ENCODE peak calls at places on chromosomes 2 and 18, in five cellular contexts. C is WERI-Rb-1; S is activated CD4-positive, CD25-positive, alpha-beta regulatory T cell treated with anti-CD3 and anti-CD28 coated beads, Interleukin-2, amount 50 U/mL, for 16 hours; P is NCI-H2107; U is stimulated activated CD8-positive, alpha-beta memory T cell treated with anti-CD3 and anti-CD28 coated beads, Interleukin-2, amount 100 ng/mL, for 1 hour. R is an unnamed sample.

GRCh38 chr2:187993516-187993915 is 298.2 kb upstream of the GULP1 start:
- DNase-seq in P (no peak), C (no peak), U (no peak), S (no peak), R (no peak)

GRCh38 chr2:100935372-100935752 is 66.7 kb upstream of the RPL31 start:
- DNase-seq in U (no peak), C (no peak), P (no peak), S (no peak), R (no peak)

GRCh38 chr2:218428846-218429558 is 10.1 kb downstream of the VIL1 start:
- DNase-seq in C (no peak), P (no peak), S (no peak), U (no peak), R (no peak)

GRCh38 chr2:23590227-23590869 is 205.4 kb downstream of the KLHL29 start:
- DNase-seq in S (no peak), U (no peak), P (no peak), C (no peak), R (no peak)

GRCh38 chr2:201777869-201778268 is 2.9 kb downstream of the ALS2 start:
- DNase-seq in P (no peak), S (no peak), U (no peak), C (no peak), R (no peak)

GRCh38 chr2:215745316-215745715 is 268.0 kb downstream of the MREG start:
- DNase-seq in C (no peak), S (no peak), P (no peak), U (no peak), R (no peak)

GRCh38 chr2:180716186-180717180 is 263.9 kb upstream of the UBE2E3 start:
- DNase-seq in P (no peak), U (no peak), C (no peak), S (no peak), R (no peak)

GRCh38 chr18:48675912-48676311 is 137.1 kb downstream of the CTIF start:
- DNase-seq in S (no peak), U (no peak), C (no peak), P (no peak), R (no peak)

GRCh38 chr2:60094450-60094929 is 459.0 kb downstream of the BCL11A start:
- DNase-seq in C (no peak), P (no peak), S (no peak), U (no peak), R (no peak)

GRCh38 chr2:227115761-227116160 is 48.2 kb downstream of the COL4A4 start:
- DNase-seq in S (no peak), U (no peak), C (no peak), P (no peak), R (no peak)

GRCh38 chr2:100810603-100811145 is 9.3 kb upstream of the NPAS2 start:
- DNase-seq in U (no peak), C (no peak), P (no peak), S (no peak), R (no peak)

GRCh38 chr2:46413111-46413510 is 66.3 kb upstream of the TMEM247 start:
- DNase-seq in U (no peak), P (no peak), C (no peak), S (no peak), R (no peak)

GRCh38 chr2:11701206-11701605 is 31.2 kb upstream of the NTSR2 start:
- DNase-seq in C (peak), S (no peak), U (no peak), P (no peak), R (no peak)

GRCh38 chr2:165535443-165535842 is 65.9 kb downstream of the CSRNP3 start:
- DNase-seq in U (no peak), S (no peak), P (no peak), C (no peak), R (no peak)

GRCh38 chr2:138439733-138440132 is 61.8 kb upstream of the SPOPL start:
- DNase-seq in U (no peak), P (no peak), C (no peak), S (no peak), R (no peak)

GRCh38 chr18:74679006-74679678 is 81.5 kb downstream of the ZNF407 start:
- DNase-seq in P (no peak), C (no peak), S (no peak), U (no peak), R (no peak)

GRCh38 chr2:3492951-3493609 is 26.3 kb downstream of the ADI1 start:
- DNase-seq in U (no peak), P (no peak), S (no peak), C (no peak), R (peak)

GRCh38 chr2:218406949-218407703 is 7.5 kb downstream of the CTDSP1 start:
- DNase-seq in U (no peak), C (peak), S (no peak), P (no peak), R (peak)

GRCh38 chr2:104804148-104804890 is 49.6 kb upstream of the POU3F3 start:
- DNase-seq in U (no peak), C (no peak), P (no peak), S (no peak), R (no peak)

GRCh38 chr2:182915369-182916326 is 49.2 kb upstream of the FRZB start:
- DNase-seq in S (no peak), U (no peak), C (no peak), P (peak), R (no peak)

GRCh38 chr18:36828157-36828629 is 609 bp downstream of the TPGS2 start:
- DNase-seq in C (no peak), S (no peak), P (no peak), U (no peak), R (no peak)

GRCh38 chr2:234970467-234970866 is 18.6 kb downstream of the SH3BP4 start:
- DNase-seq in S (no peak), U (no peak), C (no peak), P (no peak), R (no peak)

GRCh38 chr2:44550571-44550970 is 188.8 kb downstream of the CAMKMT start:
- DNase-seq in S (no peak), P (no peak), U (no peak), C (no peak), R (no peak)

GRCh38 chr2:109545828-109546713 is 67.7 kb downstream of the SEPTIN10 start:
- DNase-seq in S (no peak), U (peak), P (no peak), C (peak), R (peak)

GRCh38 chr18:69664399-69664798 is 263.7 kb downstream of the DOK6 start:
- DNase-seq in S (no peak), C (no peak), P (no peak), U (no peak), R (no peak)

GRCh38 chr2:238684362-238685326 is 163.2 kb upstream of the TWIST2 start:
- DNase-seq in C (no peak), S (no peak), U (no peak), P (no peak), R (no peak)